ENCODE peak calls at places on chromosomes 2 and 18, in four cellular contexts. V is fibroblast of lung, U is right atrium auricular region, X is thoracic aorta. M is an unnamed sample. For H3K9me3 and H3K4me1, the result is how much of the 10 kb centered on the place peaks cover.

GRCh38 chr2:240990266-240990529 is 8.2 kb upstream of the SNED1 start:
- DNase-seq in U (no peak), X (no peak), V (no peak), M (no peak)

GRCh38 chr2:59182249-59182648 is 941.1 kb upstream of the FANCL start:
- DNase-seq in V (no peak), U (no peak), X (no peak), M (peak)

GRCh38 chr2:66537001-66537400 is 102.1 kb downstream of the MEIS1 start:
- DNase-seq in V (no peak), X (no peak), U (no peak), M (no peak)

GRCh38 chr2:45030553-45030952 is 21.3 kb upstream of the SIX2 start:
- DNase-seq in U (no peak), V (no peak), X (no peak), M (no peak)

GRCh38 chr2:240629419-240629967 is 4.2 kb downstream of the GPR35 start:
- DNase-seq in V (no peak), X (no peak), U (no peak), M (no peak)

GRCh38 chr18:72223733-72224132 is 320.4 kb downstream of the CBLN2 start:
- DNase-seq in U (no peak), X (no peak), V (no peak), M (no peak)

GRCh38 chr2:193124820-193125219 is 930.1 kb upstream of the TMEFF2 start:
- DNase-seq in X (no peak), U (no peak), V (no peak), M (no peak)

GRCh38 chr2:217798743-217799552 is 203.8 kb downstream of the TNS1 start:
- DNase-seq in U (peak), V (no peak), X (peak), M (peak)

GRCh38 chr2:17306706-17307105 is 211.5 kb downstream of the RAD51AP2 start:
- DNase-seq in V (peak), U (no peak), X (no peak), M (no peak)

GRCh38 chr2:110152943-110153342 is 37.3 kb upstream of the MALL start:
- DNase-seq in X (no peak), V (no peak), U (no peak), M (no peak)

GRCh38 chr2:69010437-69011194 is 2.4 kb upstream of the ANTXR1 start:
- DNase-seq in V (no peak), U (no peak), X (no peak), M (no peak)

GRCh38 chr2:27051902-27052645 is 606 bp downstream of the AGBL5 start:
- DNase-seq in U (no peak), V (no peak), X (no peak), M (peak)

GRCh38 chr2:102107741-102108070 is 34.8 kb upstream of the IL1R1 start:
- DNase-seq in X (no peak), U (no peak), V (peak), M (no peak)

GRCh38 chr2:157395811-157396210 is 48.1 kb downstream of the CYTIP start:
- DNase-seq in U (no peak), X (no peak), V (no peak), M (no peak)

GRCh38 chr2:177058747-177059146 is 153.8 kb upstream of the HNRNPA3 start:
- DNase-seq in X (no peak), U (no peak), V (no peak), M (no peak)

GRCh38 chr2:222959358-222959757 is 92.6 kb upstream of the KCNE4 start:
- DNase-seq in U (no peak), X (no peak), V (peak), M (no peak)
- H3K9me3 ChIP-seq in U (under half), X (under half), V (under half), M (under half)

GRCh38 chr2:113098061-113098460 is 29.3 kb upstream of the IL1RN start:
- DNase-seq in U (peak), V (no peak), X (no peak), M (no peak)
- H3K4me3 ChIP-seq in U (no peak), V (no peak), X (no peak), M (no peak)

DNA sequence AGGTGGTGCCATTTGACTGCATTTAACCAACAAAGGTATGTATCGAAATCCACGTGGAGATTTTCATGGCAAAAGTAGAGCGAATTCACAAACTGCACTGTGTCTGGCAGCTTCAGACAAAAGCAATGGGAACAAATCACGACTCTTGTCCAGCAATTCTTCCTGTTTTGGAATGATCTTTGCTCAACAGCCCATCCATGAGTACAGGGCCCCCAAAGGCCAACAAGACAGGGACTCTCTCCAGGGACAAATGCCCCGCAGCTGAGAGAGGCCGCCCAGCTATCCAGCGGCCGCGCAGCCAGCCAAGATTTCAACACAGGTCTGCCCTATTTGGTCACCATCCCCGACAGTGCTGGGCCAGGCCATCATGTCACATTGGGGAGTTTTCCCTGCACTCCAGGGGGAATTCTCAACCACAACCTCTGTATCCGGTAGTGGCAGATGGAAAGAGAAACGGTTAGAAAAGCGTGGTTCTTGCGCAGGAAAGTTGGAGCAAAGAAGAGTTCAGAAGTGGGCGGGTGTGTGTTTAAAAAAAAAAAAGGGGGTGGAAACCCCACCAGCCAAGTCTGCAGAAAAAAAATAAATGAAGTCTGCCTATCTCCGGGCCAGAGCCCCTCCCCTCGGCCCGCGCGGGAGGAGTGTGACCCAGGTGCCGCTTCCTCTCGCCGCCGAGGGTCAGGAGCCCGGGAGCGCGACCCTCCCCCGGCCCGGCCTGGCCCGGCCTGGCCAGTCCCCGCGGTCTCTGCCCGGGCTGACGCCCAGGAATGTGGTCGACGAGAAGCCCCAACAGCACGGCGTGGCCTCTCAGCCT is at the start of gene GYPC:
- DNase-seq in X (peak), U (peak), V (peak), M (no peak)
- H3K4me1 ChIP-seq in X (under half), U (under half), V (under half), M (under half)

GRCh38 chr18:79713341-79713740 is 33.7 kb downstream of the CTDP1 start:
- DNase-seq in U (no peak), V (no peak), X (no peak), M (no peak)
- H3K9me3 ChIP-seq in U (under half), V (under half), X (under half), M (under half)

DNA sequence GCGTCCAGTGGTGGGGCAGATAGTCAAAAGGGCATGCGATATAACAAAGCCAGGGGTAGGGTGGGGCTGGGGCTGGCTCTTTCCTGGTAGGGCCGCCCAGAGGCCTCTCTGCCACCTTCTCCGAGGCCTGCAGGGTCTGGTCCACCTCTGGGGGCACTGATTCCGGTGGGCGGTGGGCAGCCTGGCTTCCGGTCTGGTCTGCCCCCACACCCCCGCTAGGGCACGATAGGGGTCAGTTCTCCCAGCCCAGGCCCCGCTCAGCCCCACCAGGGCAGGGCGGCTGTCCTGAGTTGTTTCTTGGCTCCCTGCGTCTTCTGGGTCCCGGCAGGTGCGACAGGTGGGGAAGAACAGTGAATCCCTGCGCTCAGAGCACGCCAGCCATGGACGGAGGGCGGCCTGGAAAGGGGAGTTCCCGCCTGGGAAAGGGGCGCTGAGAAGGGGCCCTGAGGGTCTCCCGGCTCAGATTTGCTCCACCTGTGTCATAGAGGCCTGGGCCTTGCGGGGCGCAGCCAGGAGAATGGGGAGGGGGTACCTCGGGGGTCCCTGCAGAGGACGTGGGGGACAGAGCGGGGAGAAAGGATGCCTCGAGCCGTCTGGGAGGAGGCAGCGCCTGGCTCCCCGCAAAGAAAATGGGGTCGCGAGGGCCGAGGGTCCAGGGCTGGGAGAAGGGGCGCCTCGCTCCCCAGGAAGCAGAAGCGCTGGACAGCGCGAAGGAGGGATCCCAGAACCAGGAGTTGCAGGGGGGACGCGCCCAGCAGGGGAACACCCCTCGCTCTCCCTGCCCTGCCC is 558 bp upstream of the ERFE start:
- DNase-seq in U (no peak), V (no peak), X (no peak), M (no peak)
- H3K4me3 ChIP-seq in U (no peak), V (no peak), X (peak), M (no peak)

GRCh38 chr2:38192976-38193375 is 117.0 kb upstream of the CYP1B1 start:
- DNase-seq in V (no peak), X (no peak), U (no peak), M (no peak)
- H3K4me1 ChIP-seq in V (under half), X (under half), U (under half), M (under half)

GRCh38 chr18:14936313-14936712 is 188.3 kb downstream of the ANKRD30B start:
- DNase-seq in U (no peak), X (no peak), V (no peak), M (no peak)

GRCh38 chr18:14930576-14930975 is 182.6 kb downstream of the ANKRD30B start:
- DNase-seq in U (peak), X (no peak), V (no peak), M (no peak)

GRCh38 chr18:14935210-14935609 is 187.2 kb downstream of the ANKRD30B start:
- DNase-seq in V (no peak), X (no peak), U (peak), M (no peak)

GRCh38 chr18:14930076-14930475 is 182.1 kb downstream of the ANKRD30B start:
- DNase-seq in U (no peak), V (no peak), X (no peak), M (no peak)

DNA sequence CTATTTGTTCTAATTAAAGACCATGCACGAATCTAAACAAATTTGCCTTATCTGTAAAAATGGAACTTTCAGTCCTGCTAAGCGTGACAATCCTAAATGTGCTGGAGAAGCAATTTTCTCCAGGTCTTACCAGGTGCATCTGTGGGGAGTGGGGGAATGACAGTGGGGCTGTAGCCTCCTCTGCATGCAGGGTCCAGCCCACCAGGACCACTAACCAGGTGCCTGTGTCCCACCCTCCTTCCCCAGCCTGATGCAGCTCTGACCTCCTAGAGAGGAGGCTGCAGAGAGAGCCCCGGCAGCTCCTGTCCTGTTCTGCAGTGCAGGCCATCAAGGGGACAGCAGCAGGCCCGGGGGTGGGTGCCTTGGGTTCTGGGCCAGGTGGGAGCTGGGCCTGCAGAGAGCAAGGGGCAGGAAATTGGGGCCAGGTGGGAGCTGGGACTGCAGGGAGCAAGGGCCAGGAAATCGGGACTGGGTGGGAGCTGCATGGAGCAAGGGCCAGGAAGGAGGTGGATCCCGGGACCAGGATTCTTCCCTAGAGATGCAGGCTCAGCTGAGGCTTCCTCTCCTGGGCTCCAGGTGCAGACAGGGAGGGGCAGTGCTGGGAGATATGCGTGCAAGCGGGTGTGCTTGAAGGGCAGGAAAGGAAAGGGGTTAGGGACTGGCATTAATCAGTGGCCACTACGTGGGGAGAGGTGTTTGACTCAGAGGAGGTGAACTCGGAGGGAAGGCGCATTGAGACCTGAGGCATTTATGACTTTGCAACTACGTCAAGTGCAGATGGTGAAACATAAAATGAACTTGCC is 185.3 kb downstream of the ANKRD30B start:
- DNase-seq in V (no peak), U (peak), X (no peak), M (no peak)
- H3K9me3 ChIP-seq in V (under half), U (under half), X (under half), M (under half)

GRCh38 chr18:48136544-48137353 is 206.3 kb upstream of the SMAD2 start:
- DNase-seq in X (no peak), V (no peak), U (no peak), M (no peak)

GRCh38 chr18:48134609-48135008 is 204.2 kb upstream of the SMAD2 start:
- DNase-seq in V (no peak), U (no peak), X (no peak), M (no peak)

GRCh38 chr18:48135436-48135966 is 205.0 kb upstream of the SMAD2 start:
- DNase-seq in X (no peak), U (no peak), V (no peak), M (no peak)

GRCh38 chr18:48137354-48138208 is 207.1 kb upstream of the SMAD2 start:
- DNase-seq in X (no peak), V (no peak), U (no peak), M (no peak)

DNA sequence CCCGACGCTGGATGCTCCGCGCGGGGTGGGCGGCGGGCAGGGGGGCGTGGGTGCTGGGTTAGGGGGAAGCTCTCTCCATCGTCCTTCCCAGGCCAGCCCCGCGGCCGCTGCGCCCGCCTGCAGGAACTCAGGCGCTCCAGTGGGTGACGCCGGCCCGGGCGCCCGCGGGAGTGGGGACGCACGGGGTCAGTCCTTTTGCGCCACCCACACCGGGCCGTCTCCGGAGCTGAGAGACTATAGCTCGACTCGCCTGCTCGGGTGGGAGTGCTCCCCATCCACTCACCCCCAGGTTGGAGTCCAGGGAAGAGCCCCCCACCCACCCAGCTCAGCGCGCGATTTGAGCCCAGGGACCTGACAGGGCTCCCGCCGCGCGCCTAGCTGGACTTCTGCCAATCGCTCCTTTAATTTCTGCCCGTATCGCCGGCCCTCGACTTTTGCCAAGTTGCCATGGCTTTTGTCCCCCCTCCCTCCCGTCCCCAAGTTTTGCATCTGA is 205.6 kb upstream of the SMAD2 start:
- DNase-seq in X (no peak), V (no peak), U (no peak), M (peak)
- H3K4me3 ChIP-seq in X (peak), V (no peak), U (peak), M (peak)

GRCh38 chr2:100976634-100977391 is 25.3 kb upstream of the RPL31 start:
- DNase-seq in V (no peak), X (no peak), U (no peak), M (peak)
- H3K4me1 ChIP-seq in V (under half), X (under half), U (under half), M (under half)

GRCh38 chr18:73593207-73593606 is 554.4 kb downstream of the FBXO15 start:
- DNase-seq in X (no peak), V (no peak), U (no peak), M (no peak)

GRCh38 chr18:73594749-73595148 is 552.9 kb downstream of the FBXO15 start:
- DNase-seq in V (peak), U (no peak), X (no peak), M (no peak)

GRCh38 chr18:73597832-73598615 is 549.6 kb downstream of the FBXO15 start:
- DNase-seq in V (no peak), U (no peak), X (no peak), M (peak)
- H3K9me3 ChIP-seq in V (under half), U (under half), X (under half), M (under half)